ENCODE peak calls at places on chromosomes 13 and 19, in five cellular contexts. Y, V, F, I and P are unnamed samples.

GRCh38 chr19:13764821-13765394 is 586 bp downstream of the MRI1 start:
- DNase-seq in F (peak; percentile 65), V (peak; percentile 21), Y (no peak), I (peak; percentile 18), P (no peak)

GRCh38 chr13:39692650-39693438 is 37.4 kb downstream of the COG6 start:
- DNase-seq in V (no peak), Y (no peak), F (no peak), I (no peak), P (no peak)

GRCh38 chr19:6765738-6766356 is 1.4 kb downstream of the SH2D3A start:
- DNase-seq in V (no peak), I (no peak), Y (peak; percentile 94), F (no peak), P (no peak)

GRCh38 chr13:66138172-66138811 is 1091.8 kb downstream of the PCDH9 start:
- DNase-seq in Y (no peak), I (no peak), F (peak; percentile 31), V (no peak), P (no peak)

GRCh38 chr13:26658491-26658890 is 101.0 kb downstream of the WASF3 start:
- DNase-seq in I (no peak), V (no peak), F (no peak), Y (no peak), P (no peak)

GRCh38 chr13:20174656-20175405 is 14.0 kb upstream of the GJA3 start:
- DNase-seq in F (no peak), I (peak; percentile 97), V (peak; percentile 42), Y (peak; percentile 86), P (peak; percentile 94)

GRCh38 chr13:43134896-43135295 is 111.5 kb downstream of the DNAJC15 start:
- DNase-seq in I (no peak), V (no peak), Y (no peak), F (no peak), P (no peak)

GRCh38 chr19:43313711-43314495 is 39.6 kb upstream of the CD177 start:
- DNase-seq in Y (no peak), I (no peak), F (no peak), V (no peak), P (no peak)

GRCh38 chr19:1825909-1826556 is 14.0 kb upstream of the ATP8B3 start:
- DNase-seq in V (peak; percentile 78), Y (peak; percentile 75), F (peak; percentile 100), I (peak; percentile 50), P (peak; percentile 74)

GRCh38 chr13:100646030-100646673 is 28.4 kb downstream of the TMTC4 start:
- DNase-seq in I (peak; percentile 37), Y (peak; percentile 5), F (no peak), V (no peak), P (peak; percentile 22)

GRCh38 chr19:49073514-49074378 is 1.2 kb upstream of the KCNA7 start:
- DNase-seq in F (no peak), V (no peak), Y (peak; percentile 74), I (peak; percentile 40), P (peak; percentile 83)

GRCh38 chr19:17522988-17523872 is 11.8 kb downstream of the PGLS start:
- DNase-seq in Y (no peak), I (no peak), F (peak; percentile 84), V (peak; percentile 19), P (no peak)

GRCh38 chr19:2270157-2270571 is 11.8 kb downstream of the PEAK3 start:
- DNase-seq in V (no peak), I (no peak), F (no peak), Y (no peak), P (no peak)

GRCh38 chr19:35833972-35834371 is 18.3 kb downstream of the NPHS1 start:
- DNase-seq in V (no peak), I (no peak), Y (no peak), F (no peak), P (no peak)

GRCh38 chr19:38031423-38031770 is 124.4 kb downstream of the SIPA1L3 start:
- DNase-seq in V (no peak), I (no peak), F (no peak), Y (no peak), P (no peak)

GRCh38 chr13:46667687-46668281 is 114.8 kb downstream of the LRCH1 start:
- DNase-seq in F (peak; percentile 25), V (no peak), Y (no peak), I (peak; percentile 37), P (no peak)

GRCh38 chr13:84651288-84651687 is 769.0 kb upstream of the SLITRK1 start:
- DNase-seq in V (no peak), Y (peak; percentile 17), I (peak; percentile 79), F (no peak), P (peak; percentile 34)